ENCODE peak calls at places on chromosomes 11 and 22, in six cellular contexts. One of them, this sample, is unnamed.

GRCh38 chr11:14413307-14414072 is 54.5 kb upstream of the RRAS2 start:
- DNase-seq in amygdala: no peak
- DNase-seq in NCI-H1417: no peak
- DNase-seq in activated CD4-positive, alpha-beta T cell treated with anti-CD3 and anti-CD28 coated beads for 48 hours: peak; percentile 26
- DNase-seq in adrenal gland: peak; percentile 58
- DNase-seq in myocyte: peak; percentile 88
- DNase-seq in this sample: no peak

GRCh38 chr11:76270387-76270786 is 64.1 kb upstream of the WNT11 start:
- DNase-seq in adrenal gland: no peak
- DNase-seq in myocyte: no peak
- DNase-seq in NCI-H1417: peak; percentile 10
- DNase-seq in activated CD4-positive, alpha-beta T cell treated with anti-CD3 and anti-CD28 coated beads for 48 hours: no peak
- DNase-seq in amygdala: no peak
- DNase-seq in this sample: no peak

GRCh38 chr11:1434941-1435340 is 45.2 kb downstream of the BRSK2 start:
- DNase-seq in adrenal gland: no peak
- DNase-seq in activated CD4-positive, alpha-beta T cell treated with anti-CD3 and anti-CD28 coated beads for 48 hours: no peak
- DNase-seq in myocyte: no peak
- DNase-seq in amygdala: no peak
- DNase-seq in NCI-H1417: no peak
- DNase-seq in this sample: no peak

GRCh38 chr22:24134090-24134846 is 47.0 kb upstream of the SUSD2 start:
- DNase-seq in NCI-H1417: no peak
- DNase-seq in myocyte: no peak
- DNase-seq in amygdala: peak; percentile 60
- DNase-seq in adrenal gland: no peak
- DNase-seq in activated CD4-positive, alpha-beta T cell treated with anti-CD3 and anti-CD28 coated beads for 48 hours: peak; percentile 72
- DNase-seq in this sample: peak; percentile 11

GRCh38 chr11:18775492-18776292 is 15.9 kb downstream of the PTPN5 start:
- DNase-seq in NCI-H1417: peak; percentile 28
- DNase-seq in activated CD4-positive, alpha-beta T cell treated with anti-CD3 and anti-CD28 coated beads for 48 hours: peak; percentile 85
- DNase-seq in adrenal gland: peak; percentile 85
- DNase-seq in amygdala: no peak
- DNase-seq in myocyte: peak; percentile 55
- DNase-seq in this sample: peak; percentile 31

GRCh38 chr11:32891657-32892354 is 805 bp upstream of the QSER1 start:
- DNase-seq in NCI-H1417: no peak
- DNase-seq in amygdala: no peak
- DNase-seq in myocyte: no peak
- DNase-seq in activated CD4-positive, alpha-beta T cell treated with anti-CD3 and anti-CD28 coated beads for 48 hours: no peak
- DNase-seq in adrenal gland: no peak
- DNase-seq in this sample: peak; percentile 70

GRCh38 chr11:12285811-12286222 is 91.6 kb upstream of the PARVA start:
- DNase-seq in amygdala: no peak
- DNase-seq in adrenal gland: peak; percentile 46
- DNase-seq in activated CD4-positive, alpha-beta T cell treated with anti-CD3 and anti-CD28 coated beads for 48 hours: no peak
- DNase-seq in NCI-H1417: no peak
- DNase-seq in myocyte: peak; percentile 15
- DNase-seq in this sample: no peak

GRCh38 chr11:72221386-72221785 is 3.2 kb upstream of the INPPL1 start:
- DNase-seq in myocyte: no peak
- DNase-seq in adrenal gland: peak; percentile 61
- DNase-seq in activated CD4-positive, alpha-beta T cell treated with anti-CD3 and anti-CD28 coated beads for 48 hours: no peak
- DNase-seq in NCI-H1417: no peak
- DNase-seq in amygdala: no peak
- DNase-seq in this sample: no peak

GRCh38 chr22:42273855-42274451 is 3.5 kb upstream of the TCF20 start:
- DNase-seq in myocyte: no peak
- DNase-seq in adrenal gland: no peak
- DNase-seq in NCI-H1417: peak; percentile 9
- DNase-seq in amygdala: no peak
- DNase-seq in activated CD4-positive, alpha-beta T cell treated with anti-CD3 and anti-CD28 coated beads for 48 hours: no peak
- DNase-seq in this sample: peak; percentile 12

GRCh38 chr11:119474682-119475596 is 52.0 kb upstream of the THY1 start:
- DNase-seq in amygdala: no peak
- DNase-seq in myocyte: peak; percentile 84
- DNase-seq in NCI-H1417: peak; percentile 41
- DNase-seq in adrenal gland: peak; percentile 89
- DNase-seq in activated CD4-positive, alpha-beta T cell treated with anti-CD3 and anti-CD28 coated beads for 48 hours: peak; percentile 74
- DNase-seq in this sample: peak; percentile 40

GRCh38 chr22:46830841-46831240 is 68.4 kb downstream of the TBC1D22A start:
- DNase-seq in myocyte: peak; percentile 51
- DNase-seq in adrenal gland: peak; percentile 53
- DNase-seq in activated CD4-positive, alpha-beta T cell treated with anti-CD3 and anti-CD28 coated beads for 48 hours: no peak
- DNase-seq in NCI-H1417: no peak
- DNase-seq in amygdala: no peak
- DNase-seq in this sample: no peak

GRCh38 chr11:46337626-46338345 is 9.5 kb upstream of the DGKZ start:
- DNase-seq in myocyte: no peak
- DNase-seq in activated CD4-positive, alpha-beta T cell treated with anti-CD3 and anti-CD28 coated beads for 48 hours: no peak
- DNase-seq in amygdala: no peak
- DNase-seq in adrenal gland: no peak
- DNase-seq in NCI-H1417: no peak
- DNase-seq in this sample: no peak

This sample was measured in NCI-H2227 treated with DMSO at 0.1 percent for 48 hours.